ENCODE peak calls at places on chromosomes 13 and 19, in nine cellular contexts. T is putamen; U is CD4-positive, alpha-beta T cell; G is endodermal cell; E is DMS53; Q is NCI-H1092 treated with DMSO at 0.1 percent for 48 hours; O is body of pancreas; L is cerebellar nuclear complex; X is A172. I is an unnamed sample.

GRCh38 chr19:3575260-3575741 is 2.6 kb downstream of the HMG20B start:
- DNase-seq in T (no peak), U (peak; percentile 33), G (peak; percentile 91), E (peak; percentile 64), Q (peak; percentile 20), O (no peak), L (no peak), X (no peak), I (no peak)

GRCh38 chr19:39111593-39112199 is 13.9 kb upstream of the PAK4 start:
- DNase-seq in T (no peak), U (no peak), G (no peak), E (peak; percentile 68), Q (no peak), O (no peak), L (no peak), X (peak; percentile 34), I (no peak)

GRCh38 chr19:55018216-55018615 is 19.8 kb downstream of the GP6 start:
- DNase-seq in T (no peak), U (no peak), G (no peak), E (no peak), Q (no peak), O (no peak), L (no peak), X (no peak), I (no peak)

GRCh38 chr19:3441089-3441985 is 39.0 kb downstream of the SMIM24 start:
- DNase-seq in T (no peak), U (no peak), G (peak; percentile 62), E (no peak), Q (no peak), O (no peak), L (no peak), X (no peak), I (no peak)

GRCh38 chr19:39197808-39198207 is 1.0 kb downstream of the NCCRP1 start:
- DNase-seq in T (no peak), U (no peak), G (peak; percentile 63), E (no peak), Q (no peak), O (peak; percentile 34), L (no peak), X (no peak), I (no peak)

GRCh38 chr13:112213467-112214245 is 146.7 kb downstream of the SOX1 start:
- DNase-seq in T (no peak), U (no peak), G (no peak), E (peak; percentile 2), Q (peak; percentile 77), O (peak; percentile 80), L (no peak), X (no peak), I (no peak)

GRCh38 chr13:59493436-59493965 is 670.2 kb downstream of the DIAPH3 start:
- DNase-seq in T (no peak), U (no peak), G (no peak), E (no peak), Q (no peak), O (no peak), L (no peak), X (no peak), I (no peak)

GRCh38 chr13:94232956-94233355 is 246.5 kb downstream of the DCT start:
- DNase-seq in T (no peak), U (no peak), G (no peak), E (no peak), Q (no peak), O (no peak), L (no peak), X (no peak), I (no peak)

GRCh38 chr13:39329182-39329639 is 273.8 kb downstream of the LHFPL6 start:
- DNase-seq in T (no peak), U (no peak), G (peak; percentile 58), E (no peak), Q (no peak), O (no peak), L (no peak), X (no peak), I (no peak)

GRCh38 chr13:112444001-112444311 is 67.8 kb downstream of the SPACA7 start:
- DNase-seq in T (peak; percentile 38), U (no peak), G (peak; percentile 97), E (peak; percentile 51), Q (peak; percentile 88), O (peak; percentile 70), L (no peak), X (peak; percentile 46), I (peak; percentile 2)

GRCh38 chr19:28359819-28360414 is 853.0 kb downstream of the UQCRFS1 start:
- DNase-seq in T (no peak), U (no peak), G (no peak), E (no peak), Q (no peak), O (no peak), L (no peak), X (no peak), I (no peak)

GRCh38 chr13:112424098-112424497 is 47.9 kb downstream of the SPACA7 start:
- DNase-seq in T (no peak), U (no peak), G (no peak), E (no peak), Q (no peak), O (no peak), L (no peak), X (no peak), I (no peak)

GRCh38 chr19:33259532-33259931 is 33.9 kb upstream of the SLC7A10 start:
- DNase-seq in T (no peak), U (no peak), G (no peak), E (no peak), Q (no peak), O (peak; percentile 50), L (no peak), X (no peak), I (no peak)

GRCh38 chr13:83879431-83880171 is 2.7 kb downstream of the SLITRK1 start:
- DNase-seq in T (peak; percentile 63), U (no peak), G (peak; percentile 56), E (no peak), Q (peak; percentile 32), O (peak; percentile 9), L (no peak), X (no peak), I (no peak)

GRCh38 chr19:13861392-13861713 is 15.6 kb upstream of the NANOS3 start:
- DNase-seq in T (no peak), U (no peak), G (no peak), E (no peak), Q (no peak), O (no peak), L (no peak), X (no peak), I (no peak)